ENCODE peak calls at places on chromosomes 7 and 10, in seven cellular contexts. One of them, this sample, is unnamed.

GRCh38 chr7:67022501-67022900 is 25.9 kb downstream of the TYW1 start:
- DNase-seq in H9: no peak
- DNase-seq in IMR-90: no peak
- DNase-seq in mesendoderm: no peak
- DNase-seq in trophoblast cell: no peak
- DNase-seq in neuronal stem cell: no peak
- DNase-seq in mesenchymal stem cell: no peak
- DNase-seq in this sample: no peak

GRCh38 chr10:56722912-56723311 is 361.9 kb upstream of the ZWINT start:
- DNase-seq in H9: no peak
- DNase-seq in IMR-90: no peak
- DNase-seq in mesendoderm: peak; percentile 1
- DNase-seq in trophoblast cell: no peak
- DNase-seq in neuronal stem cell: no peak
- DNase-seq in mesenchymal stem cell: no peak
- DNase-seq in this sample: no peak

GRCh38 chr7:133829336-133829897 is 297.7 kb upstream of the LRGUK start:
- DNase-seq in H9: no peak
- DNase-seq in IMR-90: peak; percentile 48
- DNase-seq in mesendoderm: peak; percentile 27
- DNase-seq in trophoblast cell: no peak
- DNase-seq in neuronal stem cell: no peak
- DNase-seq in mesenchymal stem cell: peak; percentile 24
- DNase-seq in this sample: no peak

GRCh38 chr7:95430864-95431263 is 4.0 kb downstream of the PON2 start:
- DNase-seq in H9: no peak
- DNase-seq in IMR-90: peak; percentile 19
- DNase-seq in mesendoderm: no peak
- DNase-seq in trophoblast cell: no peak
- DNase-seq in neuronal stem cell: no peak
- DNase-seq in mesenchymal stem cell: peak; percentile 50
- DNase-seq in this sample: no peak

GRCh38 chr10:71084061-71084817 is 128.1 kb upstream of the UNC5B start:
- DNase-seq in H9: peak; percentile 18
- DNase-seq in IMR-90: no peak
- DNase-seq in mesendoderm: no peak
- DNase-seq in trophoblast cell: no peak
- DNase-seq in neuronal stem cell: no peak
- DNase-seq in mesenchymal stem cell: no peak
- DNase-seq in this sample: peak; percentile 42

GRCh38 chr7:55274156-55274555 is 91.0 kb upstream of the LANCL2 start:
- DNase-seq in H9: no peak
- DNase-seq in IMR-90: no peak
- DNase-seq in mesendoderm: no peak
- DNase-seq in trophoblast cell: no peak
- DNase-seq in neuronal stem cell: no peak
- DNase-seq in mesenchymal stem cell: no peak
- DNase-seq in this sample: no peak

GRCh38 chr10:27820637-27821036 is 75.0 kb upstream of the MKX start:
- DNase-seq in H9: no peak
- DNase-seq in IMR-90: no peak
- DNase-seq in mesendoderm: no peak
- DNase-seq in trophoblast cell: no peak
- DNase-seq in neuronal stem cell: no peak
- DNase-seq in mesenchymal stem cell: no peak
- DNase-seq in this sample: no peak

GRCh38 chr10:127527891-127528290 is 21.2 kb upstream of the NPS start:
- DNase-seq in H9: no peak
- DNase-seq in IMR-90: no peak
- DNase-seq in mesendoderm: peak; percentile 7
- DNase-seq in trophoblast cell: no peak
- DNase-seq in neuronal stem cell: no peak
- DNase-seq in mesenchymal stem cell: no peak
- DNase-seq in this sample: no peak

GRCh38 chr10:35545878-35546631 is 59.1 kb upstream of the GJD4 start:
- DNase-seq in H9: no peak
- DNase-seq in IMR-90: peak; percentile 73
- DNase-seq in mesendoderm: no peak
- DNase-seq in trophoblast cell: no peak
- DNase-seq in neuronal stem cell: no peak
- DNase-seq in mesenchymal stem cell: no peak
- DNase-seq in this sample: no peak

GRCh38 chr7:3805151-3805550 is 504.1 kb downstream of the SDK1 start:
- DNase-seq in H9: no peak
- DNase-seq in IMR-90: peak; percentile 47
- DNase-seq in mesendoderm: peak; percentile 19
- DNase-seq in trophoblast cell: no peak
- DNase-seq in neuronal stem cell: no peak
- DNase-seq in mesenchymal stem cell: peak; percentile 95
- DNase-seq in this sample: no peak

GRCh38 chr10:114876602-114877300 is 55.2 kb downstream of the FHIP2A start:
- DNase-seq in H9: peak; percentile 85
- DNase-seq in IMR-90: peak; percentile 58
- DNase-seq in mesendoderm: peak; percentile 90
- DNase-seq in trophoblast cell: peak; percentile 67
- DNase-seq in neuronal stem cell: peak; percentile 59
- DNase-seq in mesenchymal stem cell: peak; percentile 83
- DNase-seq in this sample: peak; percentile 71

GRCh38 chr10:29590598-29591415 is 44.0 kb downstream of the SVIL start:
- DNase-seq in H9: no peak
- DNase-seq in IMR-90: peak; percentile 86
- DNase-seq in mesendoderm: peak; percentile 51
- DNase-seq in trophoblast cell: peak; percentile 79
- DNase-seq in neuronal stem cell: peak; percentile 51
- DNase-seq in mesenchymal stem cell: peak; percentile 66
- DNase-seq in this sample: no peak

GRCh38 chr7:27689045-27689877 is 26.6 kb upstream of the HIBADH start:
- DNase-seq in H9: peak; percentile 69
- DNase-seq in IMR-90: peak; percentile 31
- DNase-seq in mesendoderm: peak; percentile 75
- DNase-seq in trophoblast cell: peak; percentile 29
- DNase-seq in neuronal stem cell: peak; percentile 4
- DNase-seq in mesenchymal stem cell: peak; percentile 18
- DNase-seq in this sample: peak; percentile 29

GRCh38 chr10:118871244-118871865 is 116.6 kb upstream of the CACUL1 start:
- DNase-seq in H9: no peak
- DNase-seq in IMR-90: no peak
- DNase-seq in mesendoderm: no peak
- DNase-seq in trophoblast cell: no peak
- DNase-seq in neuronal stem cell: no peak
- DNase-seq in mesenchymal stem cell: no peak
- DNase-seq in this sample: no peak

GRCh38 chr10:124279882-124280281 is 138.8 kb downstream of the OAT start:
- DNase-seq in H9: no peak
- DNase-seq in IMR-90: no peak
- DNase-seq in mesendoderm: no peak
- DNase-seq in trophoblast cell: no peak
- DNase-seq in neuronal stem cell: no peak
- DNase-seq in mesenchymal stem cell: no peak
- DNase-seq in this sample: no peak

GRCh38 chr10:101216631-101217425 is 12.4 kb downstream of the LBX1 start:
- DNase-seq in H9: no peak
- DNase-seq in IMR-90: no peak
- DNase-seq in mesendoderm: no peak
- DNase-seq in trophoblast cell: no peak
- DNase-seq in neuronal stem cell: no peak
- DNase-seq in mesenchymal stem cell: no peak
- DNase-seq in this sample: no peak

GRCh38 chr7:26588511-26588910 is 275.9 kb downstream of the SKAP2 start:
- DNase-seq in H9: no peak
- DNase-seq in IMR-90: no peak
- DNase-seq in mesendoderm: no peak
- DNase-seq in trophoblast cell: no peak
- DNase-seq in neuronal stem cell: no peak
- DNase-seq in mesenchymal stem cell: no peak
- DNase-seq in this sample: peak; percentile 32

GRCh38 chr7:26584964-26585650 is 279.3 kb downstream of the SKAP2 start:
- DNase-seq in H9: no peak
- DNase-seq in IMR-90: no peak
- DNase-seq in mesendoderm: no peak
- DNase-seq in trophoblast cell: no peak
- DNase-seq in neuronal stem cell: no peak
- DNase-seq in mesenchymal stem cell: no peak
- DNase-seq in this sample: no peak

GRCh38 chr7:26580666-26581065 is 283.7 kb downstream of the SKAP2 start:
- DNase-seq in H9: no peak
- DNase-seq in IMR-90: no peak
- DNase-seq in mesendoderm: no peak
- DNase-seq in trophoblast cell: no peak
- DNase-seq in neuronal stem cell: no peak
- DNase-seq in mesenchymal stem cell: no peak
- DNase-seq in this sample: no peak

GRCh38 chr7:26583094-26583493 is 281.3 kb downstream of the SKAP2 start:
- DNase-seq in H9: no peak
- DNase-seq in IMR-90: no peak
- DNase-seq in mesendoderm: no peak
- DNase-seq in trophoblast cell: no peak
- DNase-seq in neuronal stem cell: no peak
- DNase-seq in mesenchymal stem cell: no peak
- DNase-seq in this sample: no peak
- H4K8ac ChIP-seq in H9: no peak overlapping the region
- H4K8ac ChIP-seq in IMR-90: no peak overlapping the region
- H4K8ac ChIP-seq in mesendoderm: no peak overlapping the region
- H4K8ac ChIP-seq in trophoblast cell: no peak overlapping the region
- H4K8ac ChIP-seq in neuronal stem cell: no peak overlapping the region
- H4K8ac ChIP-seq in mesenchymal stem cell: no peak overlapping the region
- H4K8ac ChIP-seq in this sample: no peak overlapping the region

GRCh38 chr7:142797799-142798377 is 27.1 kb downstream of the PRSS2 start:
- DNase-seq in H9: peak; percentile 30
- DNase-seq in IMR-90: no peak
- DNase-seq in mesendoderm: no peak
- DNase-seq in trophoblast cell: no peak
- DNase-seq in neuronal stem cell: no peak
- DNase-seq in mesenchymal stem cell: no peak
- DNase-seq in this sample: no peak

GRCh38 chr7:142798451-142799438 is 28.0 kb downstream of the PRSS2 start:
- DNase-seq in H9: peak; percentile 11
- DNase-seq in IMR-90: no peak
- DNase-seq in mesendoderm: no peak
- DNase-seq in trophoblast cell: no peak
- DNase-seq in neuronal stem cell: no peak
- DNase-seq in mesenchymal stem cell: no peak
- DNase-seq in this sample: no peak

GRCh38 chr7:142800103-142800502 is 29.3 kb downstream of the PRSS2 start:
- DNase-seq in H9: no peak
- DNase-seq in IMR-90: no peak
- DNase-seq in mesendoderm: no peak
- DNase-seq in trophoblast cell: no peak
- DNase-seq in neuronal stem cell: no peak
- DNase-seq in mesenchymal stem cell: no peak
- DNase-seq in this sample: no peak

GRCh38 chr7:142800699-142801260 is 30.0 kb downstream of the PRSS2 start:
- DNase-seq in H9: peak; percentile 6
- DNase-seq in IMR-90: no peak
- DNase-seq in mesendoderm: no peak
- DNase-seq in trophoblast cell: no peak
- DNase-seq in neuronal stem cell: no peak
- DNase-seq in mesenchymal stem cell: no peak
- DNase-seq in this sample: no peak

GRCh38 chr7:142799483-142799882 is 28.7 kb downstream of the PRSS2 start:
- DNase-seq in H9: peak; percentile 8
- DNase-seq in IMR-90: no peak
- DNase-seq in mesendoderm: no peak
- DNase-seq in trophoblast cell: no peak
- DNase-seq in neuronal stem cell: no peak
- DNase-seq in mesenchymal stem cell: no peak
- DNase-seq in this sample: no peak
- H3K27me3 ChIP-seq in H9: peaks cover 20% of the 10 kb centered on the region
- H3K27me3 ChIP-seq in IMR-90: peaks cover 61% of the 10 kb centered on the region
- H3K27me3 ChIP-seq in mesendoderm: no peaks in the 10 kb centered on the region
- H3K27me3 ChIP-seq in trophoblast cell: peaks cover 27% of the 10 kb centered on the region
- H3K27me3 ChIP-seq in neuronal stem cell: peaks cover 68% of the 10 kb centered on the region
- H3K27me3 ChIP-seq in mesenchymal stem cell: peaks cover 95% of the 10 kb centered on the region
- H3K27me3 ChIP-seq in this sample: peaks cover 3% of the 10 kb centered on the region

GRCh38 chr7:84784450-84784849 is 402.4 kb downstream of the SEMA3D start:
- DNase-seq in H9: no peak
- DNase-seq in IMR-90: no peak
- DNase-seq in mesendoderm: no peak
- DNase-seq in trophoblast cell: no peak
- DNase-seq in neuronal stem cell: no peak
- DNase-seq in mesenchymal stem cell: no peak
- DNase-seq in this sample: no peak

GRCh38 chr7:84786073-84786472 is 400.8 kb downstream of the SEMA3D start:
- DNase-seq in H9: no peak
- DNase-seq in IMR-90: no peak
- DNase-seq in mesendoderm: peak; percentile 13
- DNase-seq in trophoblast cell: no peak
- DNase-seq in neuronal stem cell: no peak
- DNase-seq in mesenchymal stem cell: no peak
- DNase-seq in this sample: no peak

GRCh38 chr7:84783161-84783803 is 403.6 kb downstream of the SEMA3D start:
- DNase-seq in H9: no peak
- DNase-seq in IMR-90: peak; percentile 39
- DNase-seq in mesendoderm: no peak
- DNase-seq in trophoblast cell: peak; percentile 14
- DNase-seq in neuronal stem cell: no peak
- DNase-seq in mesenchymal stem cell: peak; percentile 28
- DNase-seq in this sample: no peak

GRCh38 chr7:84780158-84781124 is 406.4 kb downstream of the SEMA3D start:
- DNase-seq in H9: no peak
- DNase-seq in IMR-90: no peak
- DNase-seq in mesendoderm: no peak
- DNase-seq in trophoblast cell: no peak
- DNase-seq in neuronal stem cell: no peak
- DNase-seq in mesenchymal stem cell: no peak
- DNase-seq in this sample: no peak

DNA sequence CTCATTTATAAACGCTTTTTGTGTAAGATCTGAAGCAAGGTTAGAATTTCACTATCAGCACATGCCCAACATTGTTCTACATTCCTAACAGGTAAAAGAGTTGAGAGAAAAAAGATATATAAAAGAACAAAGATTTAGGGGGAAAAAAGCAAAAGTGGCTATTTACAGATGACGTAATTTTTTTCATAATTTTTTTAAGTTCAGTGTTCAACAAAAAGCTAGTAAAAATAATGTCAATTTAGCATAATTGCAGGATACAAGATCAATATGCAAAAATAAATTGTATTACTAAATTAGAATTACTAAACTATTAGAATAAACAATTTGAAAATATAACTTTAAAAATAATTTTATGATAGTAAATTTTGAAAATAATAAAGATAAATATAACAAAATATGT is 405.0 kb downstream of the SEMA3D start:
- DNase-seq in H9: no peak
- DNase-seq in IMR-90: no peak
- DNase-seq in mesendoderm: no peak
- DNase-seq in trophoblast cell: no peak
- DNase-seq in neuronal stem cell: no peak
- DNase-seq in mesenchymal stem cell: no peak
- DNase-seq in this sample: no peak
- H3K4me2 ChIP-seq in H9: no peak overlapping the region
- H3K4me2 ChIP-seq in IMR-90: no peak overlapping the region
- H3K4me2 ChIP-seq in mesendoderm: no peak overlapping the region
- H3K4me2 ChIP-seq in trophoblast cell: no peak overlapping the region
- H3K4me2 ChIP-seq in neuronal stem cell: no peak overlapping the region
- H3K4me2 ChIP-seq in mesenchymal stem cell: no peak overlapping the region
- H3K4me2 ChIP-seq in this sample: no peak overlapping the region

DNA sequence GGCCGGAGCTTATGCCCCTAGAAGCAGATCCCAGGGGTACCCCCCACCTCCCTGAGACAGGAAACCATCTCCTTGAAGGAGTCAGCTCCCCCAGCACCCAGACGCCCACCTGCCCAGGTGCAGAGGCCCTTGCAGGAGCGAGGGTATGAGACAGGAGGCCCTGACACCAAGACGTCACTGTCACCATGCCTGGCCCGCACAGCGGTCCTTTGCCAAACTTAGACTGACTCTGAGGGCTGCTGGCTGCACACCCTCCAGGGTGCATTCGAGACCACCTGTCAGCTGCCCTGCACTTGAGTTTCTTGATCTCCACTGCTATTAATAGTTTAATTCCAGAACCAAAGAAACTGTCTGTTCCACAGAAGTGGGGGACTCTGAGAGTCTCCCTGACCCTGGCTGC is 24.5 kb downstream of the ELFN1 start:
- DNase-seq in H9: no peak
- DNase-seq in IMR-90: no peak
- DNase-seq in mesendoderm: no peak
- DNase-seq in trophoblast cell: no peak
- DNase-seq in neuronal stem cell: no peak
- DNase-seq in mesenchymal stem cell: no peak
- DNase-seq in this sample: no peak
- H4K8ac ChIP-seq in H9: no peak overlapping the region
- H4K8ac ChIP-seq in IMR-90: no peak overlapping the region
- H4K8ac ChIP-seq in mesendoderm: no peak overlapping the region
- H4K8ac ChIP-seq in trophoblast cell: no peak overlapping the region
- H4K8ac ChIP-seq in neuronal stem cell: no peak overlapping the region
- H4K8ac ChIP-seq in mesenchymal stem cell: no peak overlapping the region
- H4K8ac ChIP-seq in this sample: no peak overlapping the region

This sample was measured in H1.